ENCODE peak calls at places on chromosomes 3 and 15, in six cellular contexts. One of them, this sample, is unnamed.

GRCh38 chr15:73897441-73898261 is 24.3 kb downstream of the TBC1D21 start:
- DNase-seq in mesendoderm: peak; percentile 81
- DNase-seq in IMR-90: peak; percentile 96
- DNase-seq in H9: peak; percentile 85
- DNase-seq in Karpas-422: peak; percentile 84
- DNase-seq in SK-N-SH: peak; percentile 81
- DNase-seq in this sample: peak; percentile 93

GRCh38 chr15:88648357-88649214 is 9.8 kb downstream of the ISG20 start:
- DNase-seq in SK-N-SH: peak; percentile 29
- DNase-seq in IMR-90: peak; percentile 46
- DNase-seq in mesendoderm: no peak
- DNase-seq in Karpas-422: no peak
- DNase-seq in H9: no peak
- DNase-seq in this sample: peak; percentile 29

GRCh38 chr3:3778216-3778615 is 21.0 kb upstream of the LRRN1 start:
- DNase-seq in Karpas-422: no peak
- DNase-seq in SK-N-SH: no peak
- DNase-seq in H9: no peak
- DNase-seq in mesendoderm: no peak
- DNase-seq in IMR-90: no peak
- DNase-seq in this sample: no peak

GRCh38 chr15:81321667-81322066 is 2.3 kb downstream of the STARD5 start:
- DNase-seq in SK-N-SH: no peak
- DNase-seq in H9: no peak
- DNase-seq in IMR-90: no peak
- DNase-seq in mesendoderm: no peak
- DNase-seq in Karpas-422: no peak
- DNase-seq in this sample: no peak

GRCh38 chr3:53258600-53259426 is 3.0 kb upstream of the TKT start:
- DNase-seq in Karpas-422: no peak
- DNase-seq in IMR-90: no peak
- DNase-seq in mesendoderm: peak; percentile 85
- DNase-seq in H9: peak; percentile 73
- DNase-seq in SK-N-SH: no peak
- DNase-seq in this sample: no peak

GRCh38 chr15:84685304-84685703 is 27.3 kb upstream of the NMB start:
- DNase-seq in IMR-90: peak; percentile 82
- DNase-seq in H9: no peak
- DNase-seq in mesendoderm: no peak
- DNase-seq in Karpas-422: no peak
- DNase-seq in SK-N-SH: no peak
- DNase-seq in this sample: peak; percentile 91

GRCh38 chr3:147153830-147154539 is 252.4 kb downstream of the ZIC4 start:
- DNase-seq in mesendoderm: no peak
- DNase-seq in SK-N-SH: no peak
- DNase-seq in Karpas-422: no peak
- DNase-seq in H9: no peak
- DNase-seq in IMR-90: no peak
- DNase-seq in this sample: no peak

GRCh38 chr3:159263750-159264561 is 462.1 kb downstream of the MFSD1 start:
- DNase-seq in Karpas-422: peak; percentile 75
- DNase-seq in IMR-90: peak; percentile 46
- DNase-seq in mesendoderm: peak; percentile 47
- DNase-seq in SK-N-SH: peak; percentile 42
- DNase-seq in H9: no peak
- DNase-seq in this sample: peak; percentile 63

GRCh38 chr3:105747621-105748165 is 121.1 kb downstream of the CBLB start:
- DNase-seq in IMR-90: no peak
- DNase-seq in Karpas-422: no peak
- DNase-seq in SK-N-SH: no peak
- DNase-seq in mesendoderm: no peak
- DNase-seq in H9: no peak
- DNase-seq in this sample: no peak

GRCh38 chr3:49454457-49454856 is 15.6 kb upstream of the DAG1 start:
- DNase-seq in SK-N-SH: no peak
- DNase-seq in Karpas-422: peak; percentile 57
- DNase-seq in IMR-90: no peak
- DNase-seq in H9: peak; percentile 90
- DNase-seq in mesendoderm: peak; percentile 91
- DNase-seq in this sample: no peak

GRCh38 chr15:64209680-64210334 is 47.0 kb upstream of the PPIB start:
- DNase-seq in H9: no peak
- DNase-seq in SK-N-SH: peak; percentile 41
- DNase-seq in IMR-90: peak; percentile 64
- DNase-seq in Karpas-422: peak; percentile 85
- DNase-seq in mesendoderm: no peak
- DNase-seq in this sample: peak; percentile 57

GRCh38 chr15:52520421-52520820 is 8.3 kb downstream of the MYO5A start:
- DNase-seq in mesendoderm: no peak
- DNase-seq in SK-N-SH: no peak
- DNase-seq in H9: no peak
- DNase-seq in Karpas-422: no peak
- DNase-seq in IMR-90: no peak
- DNase-seq in this sample: no peak

GRCh38 chr3:121295453-121295852 is 250.3 kb downstream of the POLQ start:
- DNase-seq in mesendoderm: no peak
- DNase-seq in IMR-90: no peak
- DNase-seq in Karpas-422: no peak
- DNase-seq in H9: no peak
- DNase-seq in SK-N-SH: no peak
- DNase-seq in this sample: no peak

GRCh38 chr3:61733000-61733399 is 171.6 kb downstream of the PTPRG start:
- DNase-seq in SK-N-SH: no peak
- DNase-seq in IMR-90: no peak
- DNase-seq in mesendoderm: no peak
- DNase-seq in H9: no peak
- DNase-seq in Karpas-422: no peak
- DNase-seq in this sample: no peak

GRCh38 chr3:53080612-53081205 is 34.8 kb upstream of the SFMBT1 start:
- DNase-seq in mesendoderm: no peak
- DNase-seq in H9: peak; percentile 16
- DNase-seq in Karpas-422: no peak
- DNase-seq in IMR-90: no peak
- DNase-seq in SK-N-SH: no peak
- DNase-seq in this sample: no peak

GRCh38 chr3:25855281-25855680 is 65.4 kb downstream of the OXSM start:
- DNase-seq in SK-N-SH: no peak
- DNase-seq in Karpas-422: no peak
- DNase-seq in IMR-90: peak; percentile 13
- DNase-seq in mesendoderm: no peak
- DNase-seq in H9: no peak
- DNase-seq in this sample: peak; percentile 4

GRCh38 chr15:62566248-62566647 is 401.2 kb upstream of the C2CD4B start:
- DNase-seq in H9: no peak
- DNase-seq in IMR-90: peak; percentile 10
- DNase-seq in mesendoderm: no peak
- DNase-seq in SK-N-SH: no peak
- DNase-seq in Karpas-422: no peak
- DNase-seq in this sample: no peak

GRCh38 chr15:74928771-74929198 is 9.1 kb downstream of the COX5A start:
- DNase-seq in mesendoderm: no peak
- DNase-seq in H9: no peak
- DNase-seq in SK-N-SH: no peak
- DNase-seq in IMR-90: no peak
- DNase-seq in Karpas-422: no peak
- DNase-seq in this sample: no peak

GRCh38 chr3:93988764-93989163 is 8.8 kb downstream of the ARL13B start:
- DNase-seq in mesendoderm: no peak
- DNase-seq in SK-N-SH: no peak
- DNase-seq in H9: no peak
- DNase-seq in IMR-90: no peak
- DNase-seq in Karpas-422: no peak
- DNase-seq in this sample: no peak

GRCh38 chr3:111473550-111473949 is 68.4 kb upstream of the CD96 start:
- DNase-seq in SK-N-SH: no peak
- DNase-seq in mesendoderm: peak; percentile 76
- DNase-seq in IMR-90: no peak
- DNase-seq in Karpas-422: no peak
- DNase-seq in H9: peak; percentile 48
- DNase-seq in this sample: no peak

GRCh38 chr15:35098737-35099136 is 13.6 kb upstream of the NANOGP8 start:
- DNase-seq in H9: no peak
- DNase-seq in mesendoderm: no peak
- DNase-seq in IMR-90: no peak
- DNase-seq in Karpas-422: no peak
- DNase-seq in SK-N-SH: no peak
- DNase-seq in this sample: no peak

GRCh38 chr3:62046326-62046725 is 327.0 kb downstream of the FEZF2 start:
- DNase-seq in SK-N-SH: no peak
- DNase-seq in mesendoderm: no peak
- DNase-seq in Karpas-422: no peak
- DNase-seq in IMR-90: peak; percentile 37
- DNase-seq in H9: no peak
- DNase-seq in this sample: no peak

GRCh38 chr3:158935846-158936245 is 134.0 kb downstream of the MFSD1 start:
- DNase-seq in Karpas-422: no peak
- DNase-seq in H9: no peak
- DNase-seq in IMR-90: no peak
- DNase-seq in SK-N-SH: no peak
- DNase-seq in mesendoderm: peak; percentile 20
- DNase-seq in this sample: no peak

GRCh38 chr3:150348500-150348899 is 59.6 kb upstream of the TSC22D2 start:
- DNase-seq in H9: no peak
- DNase-seq in IMR-90: peak; percentile 91
- DNase-seq in mesendoderm: no peak
- DNase-seq in SK-N-SH: no peak
- DNase-seq in Karpas-422: no peak
- DNase-seq in this sample: peak; percentile 89

GRCh38 chr3:39752751-39753150 is 56.7 kb upstream of the MYRIP start:
- DNase-seq in mesendoderm: peak; percentile 78
- DNase-seq in SK-N-SH: no peak
- DNase-seq in IMR-90: no peak
- DNase-seq in H9: no peak
- DNase-seq in Karpas-422: peak; percentile 77
- DNase-seq in this sample: no peak

GRCh38 chr3:57434041-57434440 is 110.1 kb downstream of the DNAH12 start:
- DNase-seq in H9: no peak
- DNase-seq in IMR-90: peak; percentile 28
- DNase-seq in Karpas-422: peak; percentile 58
- DNase-seq in mesendoderm: peak; percentile 60
- DNase-seq in SK-N-SH: peak; percentile 40
- DNase-seq in this sample: peak; percentile 36

GRCh38 chr3:43995929-43996378 is 245.7 kb upstream of the TOPAZ1 start:
- DNase-seq in IMR-90: no peak
- DNase-seq in H9: peak; percentile 51
- DNase-seq in Karpas-422: no peak
- DNase-seq in SK-N-SH: no peak
- DNase-seq in mesendoderm: no peak
- DNase-seq in this sample: no peak

GRCh38 chr3:128263946-128264345 is 110.7 kb downstream of the EEFSEC start:
- DNase-seq in IMR-90: no peak
- DNase-seq in mesendoderm: no peak
- DNase-seq in Karpas-422: no peak
- DNase-seq in H9: peak; percentile 18
- DNase-seq in SK-N-SH: peak; percentile 60
- DNase-seq in this sample: no peak

GRCh38 chr3:108471346-108471935 is 39.0 kb downstream of the MYH15 start:
- DNase-seq in Karpas-422: no peak
- DNase-seq in H9: no peak
- DNase-seq in SK-N-SH: no peak
- DNase-seq in IMR-90: peak; percentile 16
- DNase-seq in mesendoderm: peak; percentile 39
- DNase-seq in this sample: peak; percentile 43

GRCh38 chr3:46395210-46395661 is 11.6 kb downstream of the CCR5AS start:
- DNase-seq in H9: peak; percentile 45
- DNase-seq in mesendoderm: no peak
- DNase-seq in IMR-90: peak; percentile 33
- DNase-seq in Karpas-422: no peak
- DNase-seq in SK-N-SH: no peak
- DNase-seq in this sample: no peak

GRCh38 chr15:45630958-45631691 is 3.7 kb upstream of the SQOR start:
- DNase-seq in H9: no peak
- DNase-seq in IMR-90: peak; percentile 94
- DNase-seq in Karpas-422: no peak
- DNase-seq in mesendoderm: peak; percentile 22
- DNase-seq in SK-N-SH: no peak
- DNase-seq in this sample: peak; percentile 68

GRCh38 chr3:2568073-2568671 is 469.5 kb downstream of the CNTN4 start:
- DNase-seq in mesendoderm: no peak
- DNase-seq in Karpas-422: no peak
- DNase-seq in IMR-90: no peak
- DNase-seq in SK-N-SH: no peak
- DNase-seq in H9: no peak
- DNase-seq in this sample: peak; percentile 21

GRCh38 chr3:190591080-190591479 is 77.2 kb downstream of the IL1RAP start:
- DNase-seq in IMR-90: no peak
- DNase-seq in SK-N-SH: no peak
- DNase-seq in Karpas-422: no peak
- DNase-seq in mesendoderm: no peak
- DNase-seq in H9: no peak
- DNase-seq in this sample: no peak

GRCh38 chr3:17491601-17492000 is 250.8 kb downstream of the TBC1D5 start:
- DNase-seq in SK-N-SH: no peak
- DNase-seq in H9: no peak
- DNase-seq in mesendoderm: no peak
- DNase-seq in IMR-90: peak; percentile 86
- DNase-seq in Karpas-422: no peak
- DNase-seq in this sample: peak; percentile 19

DNA sequence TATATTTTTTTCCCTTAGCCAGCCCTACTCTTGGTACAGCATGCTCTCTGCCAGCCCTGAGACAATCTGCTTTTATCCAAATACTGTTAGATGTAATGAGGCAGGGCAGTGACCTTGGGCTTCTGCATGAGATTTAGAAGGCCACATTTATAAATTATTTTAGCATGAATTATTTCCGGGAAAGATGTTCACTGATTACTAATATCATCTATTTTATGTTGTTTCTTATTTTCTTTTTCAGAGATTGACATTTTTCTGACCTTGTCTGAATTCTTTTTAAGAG is 23.1 kb downstream of the CRTC3 start:
- DNase-seq in mesendoderm: no peak
- DNase-seq in Karpas-422: no peak
- DNase-seq in IMR-90: no peak
- DNase-seq in SK-N-SH: no peak
- DNase-seq in H9: no peak
- DNase-seq in this sample: no peak
- H3K9ac ChIP-seq in mesendoderm: no peak overlapping the region
- H3K9ac ChIP-seq in Karpas-422: no peak overlapping the region
- H3K9ac ChIP-seq in IMR-90: peak overlapping the region; percentile 57
- H3K9ac ChIP-seq in SK-N-SH: peak overlapping the region; percentile 69
- H3K9ac ChIP-seq in H9: no peak overlapping the region
- H3K9ac ChIP-seq in this sample: peak overlapping the region; percentile 67

GRCh38 chr15:31338318-31338878 is 11.8 kb downstream of the KLF13 start:
- DNase-seq in Karpas-422: peak; percentile 83
- DNase-seq in IMR-90: no peak
- DNase-seq in SK-N-SH: no peak
- DNase-seq in mesendoderm: no peak
- DNase-seq in H9: no peak
- DNase-seq in this sample: no peak
- H3K9ac ChIP-seq in Karpas-422: peak overlapping the region; percentile 54
- H3K9ac ChIP-seq in IMR-90: no peak overlapping the region
- H3K9ac ChIP-seq in SK-N-SH: peak overlapping the region; percentile 44
- H3K9ac ChIP-seq in mesendoderm: no peak overlapping the region
- H3K9ac ChIP-seq in H9: no peak overlapping the region
- H3K9ac ChIP-seq in this sample: peak overlapping the region; percentile 80

GRCh38 chr15:40591310-40591845 is 2.7 kb upstream of the KNL1 start:
- DNase-seq in Karpas-422: no peak
- DNase-seq in H9: peak; percentile 57
- DNase-seq in SK-N-SH: no peak
- DNase-seq in IMR-90: no peak
- DNase-seq in mesendoderm: peak; percentile 41
- DNase-seq in this sample: no peak
- H3K9ac ChIP-seq in Karpas-422: no peak overlapping the region
- H3K9ac ChIP-seq in H9: no peak overlapping the region
- H3K9ac ChIP-seq in SK-N-SH: no peak overlapping the region
- H3K9ac ChIP-seq in IMR-90: no peak overlapping the region
- H3K9ac ChIP-seq in mesendoderm: no peak overlapping the region
- H3K9ac ChIP-seq in this sample: no peak overlapping the region

GRCh38 chr3:151924753-151925152 is 51.3 kb downstream of the SUCNR1 start:
- DNase-seq in IMR-90: no peak
- DNase-seq in H9: no peak
- DNase-seq in mesendoderm: no peak
- DNase-seq in Karpas-422: no peak
- DNase-seq in SK-N-SH: no peak
- DNase-seq in this sample: no peak
- H3K9ac ChIP-seq in IMR-90: no peak overlapping the region
- H3K9ac ChIP-seq in H9: no peak overlapping the region
- H3K9ac ChIP-seq in mesendoderm: no peak overlapping the region
- H3K9ac ChIP-seq in Karpas-422: no peak overlapping the region
- H3K9ac ChIP-seq in SK-N-SH: peak overlapping the region; percentile 84
- H3K9ac ChIP-seq in this sample: no peak overlapping the region